ENCODE peak calls at places on chromosomes 13 and 19, in seven cellular contexts. Z is breast epithelium; S is heart left ventricle; K is CD4-positive, alpha-beta T cell; D is Calu3; A is cardiac muscle cell; B is GM23338. J is an unnamed sample.

GRCh38 chr19:43847246-43847645 is 20.1 kb downstream of the ZNF283 start:
- DNase-seq in Z (no peak), S (no peak), K (no peak), D (no peak), A (no peak), B (peak; percentile 1), J (no peak)

GRCh38 chr13:28338202-28338601 is 156.7 kb downstream of the FLT1 start:
- DNase-seq in Z (no peak), S (no peak), K (no peak), D (no peak), A (no peak), B (no peak), J (no peak)

GRCh38 chr13:84400711-84401110 is 518.4 kb upstream of the SLITRK1 start:
- DNase-seq in Z (no peak), S (no peak), K (no peak), D (no peak), A (no peak), B (no peak), J (no peak)

GRCh38 chr13:109330941-109331340 is 455.4 kb downstream of the IRS2 start:
- DNase-seq in Z (no peak), S (no peak), K (no peak), D (no peak), A (no peak), B (no peak), J (no peak)

GRCh38 chr19:11581740-11582139 is 4.3 kb upstream of the ACP5 start:
- DNase-seq in Z (no peak), S (no peak), K (peak; percentile 10), D (no peak), A (no peak), B (no peak), J (no peak)

GRCh38 chr19:47595937-47596336 is 13.0 kb upstream of the BICRA start:
- DNase-seq in Z (no peak), S (no peak), K (no peak), D (no peak), A (no peak), B (no peak), J (no peak)

GRCh38 chr13:23531446-23531845 is 38.8 kb upstream of the TNFRSF19 start:
- DNase-seq in Z (no peak), S (no peak), K (no peak), D (no peak), A (no peak), B (no peak), J (no peak)

GRCh38 chr19:43765109-43765876 is 10.5 kb upstream of the SMG9 start:
- DNase-seq in Z (no peak), S (peak; percentile 77), K (peak; percentile 52), D (peak; percentile 77), A (no peak), B (no peak), J (no peak)

GRCh38 chr19:40523322-40524047 is 53.2 kb upstream of the SHKBP1 start:
- DNase-seq in Z (no peak), S (peak; percentile 44), K (peak; percentile 9), D (peak; percentile 85), A (peak; percentile 77), B (peak; percentile 93), J (no peak)

GRCh38 chr13:27131202-27131623 is 40.4 kb downstream of the USP12 start:
- DNase-seq in Z (no peak), S (no peak), K (peak; percentile 15), D (peak; percentile 46), A (no peak), B (peak; percentile 45), J (no peak)

GRCh38 chr13:98399756-98400155 is 177.2 kb downstream of the STK24 start:
- DNase-seq in Z (no peak), S (no peak), K (no peak), D (no peak), A (no peak), B (no peak), J (no peak)

GRCh38 chr19:2424686-2425621 is 2.4 kb downstream of the TIMM13 start:
- DNase-seq in Z (no peak), S (peak; percentile 64), K (no peak), D (no peak), A (peak; percentile 65), B (peak; percentile 84), J (no peak)
- TF ChIP-seq CTCF in Z (no peak), S (no peak), K (no peak), D (no peak), A (peak; percentile 43), B (peak; percentile 31), J (peak; percentile 65)

GRCh38 chr19:42313096-42313839 is at the start of gene TMEM145:
- DNase-seq in Z (no peak), S (no peak), K (no peak), D (peak; percentile 81), A (peak; percentile 84), B (peak; percentile 84), J (no peak)
- TF ChIP-seq CTCF in Z (no peak), S (no peak), K (no peak), D (no peak), A (peak; percentile 21), B (peak; percentile 20), J (peak; percentile 52)

GRCh38 chr13:57633950-57634828 is 2.6 kb downstream of the PCDH17 start:
- DNase-seq in Z (no peak), S (peak; percentile 29), K (no peak), D (no peak), A (no peak), B (peak; percentile 74), J (peak; percentile 67)

GRCh38 chr13:57631607-57632275 is at the start of gene PCDH17:
- DNase-seq in Z (peak; percentile 50), S (peak; percentile 56), K (no peak), D (no peak), A (peak; percentile 69), B (peak; percentile 85), J (no peak)

GRCh38 chr13:57632276-57633140 is 964 bp downstream of the PCDH17 start:
- DNase-seq in Z (peak; percentile 51), S (peak; percentile 32), K (no peak), D (no peak), A (peak; percentile 53), B (peak; percentile 65), J (peak; percentile 69)

GRCh38 chr13:57634829-57635165 is 3.3 kb downstream of the PCDH17 start:
- DNase-seq in Z (peak; percentile 49), S (peak; percentile 27), K (no peak), D (no peak), A (no peak), B (peak; percentile 43), J (no peak)

DNA sequence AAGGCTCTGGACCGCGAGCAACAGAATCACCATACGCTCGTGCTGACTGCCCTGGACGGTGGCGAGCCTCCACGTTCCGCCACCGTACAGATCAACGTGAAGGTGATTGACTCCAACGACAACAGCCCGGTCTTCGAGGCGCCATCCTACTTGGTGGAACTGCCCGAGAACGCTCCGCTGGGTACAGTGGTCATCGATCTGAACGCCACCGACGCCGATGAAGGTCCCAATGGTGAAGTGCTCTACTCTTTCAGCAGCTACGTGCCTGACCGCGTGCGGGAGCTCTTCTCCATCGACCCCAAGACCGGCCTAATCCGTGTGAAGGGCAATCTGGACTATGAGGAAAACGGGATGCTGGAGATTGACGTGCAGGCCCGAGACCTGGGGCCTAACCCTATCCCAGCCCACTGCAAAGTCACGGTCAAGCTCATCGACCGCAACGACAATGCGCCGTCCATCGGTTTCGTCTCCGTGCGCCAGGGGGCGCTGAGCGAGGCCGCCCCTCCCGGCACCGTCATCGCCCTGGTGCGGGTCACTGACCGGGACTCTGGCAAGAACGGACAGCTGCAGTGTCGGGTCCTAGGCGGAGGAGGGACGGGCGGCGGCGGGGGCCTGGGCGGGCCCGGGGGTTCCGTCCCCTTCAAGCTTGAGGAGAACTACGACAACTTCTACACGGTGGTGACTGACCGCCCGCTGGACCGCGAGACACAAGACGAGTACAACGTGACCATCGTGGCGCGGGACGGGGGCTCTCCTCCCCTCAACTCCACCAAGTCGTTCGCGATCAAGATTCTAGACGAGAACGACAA is 1.8 kb downstream of the PCDH17 start:
- DNase-seq in Z (peak; percentile 51), S (peak; percentile 74), K (no peak), D (no peak), A (peak; percentile 52), B (peak; percentile 88), J (peak; percentile 74)
- TF ChIP-seq CTCF in Z (no peak), S (peak; percentile 63), K (no peak), D (no peak), A (peak; percentile 29), B (peak; percentile 92), J (peak; percentile 71)

GRCh38 chr19:2047076-2047448 is 4.0 kb downstream of the MKNK2 start:
- DNase-seq in Z (no peak), S (no peak), K (no peak), D (no peak), A (no peak), B (no peak), J (no peak)
- TF ChIP-seq CTCF in Z (no peak), S (no peak), K (no peak), D (no peak), A (no peak), B (no peak), J (no peak)

DNA sequence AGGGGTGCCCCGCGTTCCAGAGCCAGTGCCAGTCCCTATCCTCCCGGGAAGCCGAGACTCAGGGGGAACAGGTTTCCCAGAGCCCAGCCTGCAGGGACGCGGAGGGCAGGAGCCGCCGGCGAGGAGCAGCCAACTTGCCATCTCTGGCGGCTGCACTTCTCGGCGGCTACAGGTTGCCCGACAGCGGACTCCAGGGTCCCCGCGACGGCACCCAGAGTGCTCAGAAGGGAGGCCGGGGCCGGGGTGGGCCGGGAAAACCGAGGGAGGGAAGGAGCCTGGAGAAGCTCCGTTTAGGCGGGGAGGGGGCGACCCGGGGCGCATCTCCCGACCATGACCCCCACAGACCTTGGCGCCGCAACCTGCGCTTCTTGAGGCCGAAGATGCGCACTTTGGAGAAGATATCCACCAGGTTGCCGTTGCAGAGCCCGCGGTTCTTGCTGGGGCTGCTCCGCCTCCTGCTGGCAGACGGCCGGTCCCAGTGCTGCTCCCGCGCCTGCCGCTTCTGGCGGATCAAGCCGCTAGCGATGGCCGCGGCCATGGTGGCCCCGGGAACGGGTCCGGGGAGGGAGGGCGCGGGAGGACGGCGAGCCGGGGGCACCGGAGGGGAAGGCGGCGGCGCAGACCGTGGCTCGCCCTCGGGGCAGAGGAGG is 463.8 kb downstream of the ITGBL1 start:
- DNase-seq in Z (no peak), S (peak; percentile 45), K (no peak), D (no peak), A (peak; percentile 63), B (peak; percentile 81), J (no peak)
- TF ChIP-seq CTCF in Z (no peak), S (peak; percentile 38), K (no peak), D (no peak), A (peak; percentile 6), B (peak; percentile 65), J (peak; percentile 68)